ENCODE peak calls at places on chromosome 1, in four cellular contexts. One of them, this sample, is unnamed. For H3K9me3, the result is how much of the 10 kb centered on the place peaks cover.

GRCh38 chr1:68010094-68010493 is 40.3 kb downstream of the DIRAS3 start:
- DNase-seq in psoas muscle: no peak
- DNase-seq in H9: no peak
- DNase-seq in tibial artery: no peak
- DNase-seq in this sample: no peak

GRCh38 chr1:21764615-21765423 is 18.1 kb downstream of the USP48 start:
- DNase-seq in H9: no peak
- DNase-seq in psoas muscle: peak
- DNase-seq in tibial artery: peak
- DNase-seq in this sample: peak

GRCh38 chr1:1582970-1583666 is 8.5 kb upstream of the SSU72 start:
- DNase-seq in psoas muscle: no peak
- DNase-seq in H9: no peak
- DNase-seq in tibial artery: no peak
- DNase-seq in this sample: no peak

GRCh38 chr1:36157115-36157903 is 1.3 kb downstream of the MAP7D1 start:
- DNase-seq in tibial artery: peak
- DNase-seq in psoas muscle: no peak
- DNase-seq in H9: no peak
- DNase-seq in this sample: no peak

GRCh38 chr1:30879940-30880339 is 28.6 kb downstream of the SDC3 start:
- DNase-seq in psoas muscle: no peak
- DNase-seq in H9: peak
- DNase-seq in tibial artery: no peak
- DNase-seq in this sample: no peak

GRCh38 chr1:186076006-186076405 is 299.0 kb downstream of the TPR start:
- DNase-seq in tibial artery: no peak
- DNase-seq in H9: no peak
- DNase-seq in psoas muscle: no peak
- DNase-seq in this sample: no peak

GRCh38 chr1:241503444-241503843 is 16.1 kb downstream of the FH start:
- DNase-seq in H9: no peak
- DNase-seq in tibial artery: no peak
- DNase-seq in psoas muscle: no peak
- DNase-seq in this sample: no peak

GRCh38 chr1:7223334-7224080 is 438.3 kb downstream of the CAMTA1 start:
- DNase-seq in H9: no peak
- DNase-seq in tibial artery: no peak
- DNase-seq in psoas muscle: no peak
- DNase-seq in this sample: no peak

GRCh38 chr1:16260814-16261213 is 23.8 kb upstream of the CPLANE2 start:
- DNase-seq in H9: no peak
- DNase-seq in tibial artery: no peak
- DNase-seq in psoas muscle: no peak
- DNase-seq in this sample: no peak

GRCh38 chr1:110773813-110774212 is 99.1 kb upstream of the KCNA3 start:
- DNase-seq in H9: no peak
- DNase-seq in tibial artery: no peak
- DNase-seq in psoas muscle: no peak
- DNase-seq in this sample: no peak

GRCh38 chr1:14945132-14946010 is 208.2 kb upstream of the TMEM51 start:
- DNase-seq in psoas muscle: peak
- DNase-seq in H9: no peak
- DNase-seq in tibial artery: peak
- DNase-seq in this sample: peak

GRCh38 chr1:49435291-49435690 is 588.5 kb downstream of the AGBL4 start:
- DNase-seq in H9: no peak
- DNase-seq in psoas muscle: no peak
- DNase-seq in tibial artery: no peak
- DNase-seq in this sample: no peak
- H3K9me3 ChIP-seq in H9: half or more
- H3K9me3 ChIP-seq in psoas muscle: under half
- H3K9me3 ChIP-seq in tibial artery: under half
- H3K9me3 ChIP-seq in this sample: under half

DNA sequence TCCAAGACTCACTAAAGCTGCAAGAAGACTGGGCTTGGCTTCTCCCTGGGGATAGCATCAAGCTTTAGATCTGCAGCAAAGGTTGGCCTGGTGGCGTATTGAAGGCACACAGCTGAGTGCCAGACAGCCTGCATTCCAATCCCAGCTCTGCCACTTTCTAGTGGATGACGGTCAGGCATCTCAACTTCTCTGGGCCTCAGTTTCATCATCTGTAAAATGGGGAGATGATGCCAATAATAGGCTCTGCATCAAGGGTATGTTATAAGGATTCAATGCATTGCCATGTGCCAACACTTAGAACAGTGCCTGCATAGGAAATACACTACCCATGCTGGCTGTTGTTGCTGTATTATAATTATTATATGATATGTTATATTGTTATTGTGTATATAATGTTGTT is 220.4 kb downstream of the NPHP4 start:
- DNase-seq in H9: no peak
- DNase-seq in psoas muscle: no peak
- DNase-seq in tibial artery: no peak
- DNase-seq in this sample: no peak
- H3K9me3 ChIP-seq in H9: under half
- H3K9me3 ChIP-seq in psoas muscle: under half
- H3K9me3 ChIP-seq in tibial artery: under half
- H3K9me3 ChIP-seq in this sample: under half

GRCh38 chr1:20017741-20018140 is 38.3 kb upstream of the PLA2G2A start:
- DNase-seq in psoas muscle: no peak
- DNase-seq in H9: no peak
- DNase-seq in tibial artery: no peak
- DNase-seq in this sample: no peak
- H3K9me3 ChIP-seq in psoas muscle: under half
- H3K9me3 ChIP-seq in H9: under half
- H3K9me3 ChIP-seq in tibial artery: under half
- H3K9me3 ChIP-seq in this sample: under half

DNA sequence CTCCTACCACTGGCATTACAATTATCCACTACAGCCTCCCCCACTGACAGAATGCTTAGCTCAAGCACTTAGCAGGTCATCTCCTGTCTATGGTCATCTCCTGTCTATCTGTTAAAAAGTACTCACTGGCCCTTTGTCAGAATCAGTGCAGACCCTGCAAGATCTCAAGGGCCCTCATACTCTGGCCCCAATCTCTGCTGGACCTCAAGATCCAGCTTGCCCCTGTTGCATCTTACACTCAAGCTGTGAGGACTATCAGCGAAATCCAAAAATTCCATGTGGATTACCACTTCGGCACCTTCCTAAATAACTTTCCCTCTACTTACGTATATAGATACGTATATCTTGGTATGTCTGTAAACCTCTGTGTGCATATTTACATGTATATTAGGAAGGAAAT is 101.6 kb downstream of the VAV3 start:
- DNase-seq in tibial artery: no peak
- DNase-seq in psoas muscle: no peak
- DNase-seq in H9: no peak
- DNase-seq in this sample: no peak
- H3K9me3 ChIP-seq in tibial artery: under half
- H3K9me3 ChIP-seq in psoas muscle: under half
- H3K9me3 ChIP-seq in H9: under half
- H3K9me3 ChIP-seq in this sample: under half

GRCh38 chr1:204435246-204435885 is 23.7 kb upstream of the PPP1R15B start:
- DNase-seq in tibial artery: no peak
- DNase-seq in psoas muscle: no peak
- DNase-seq in H9: no peak
- DNase-seq in this sample: no peak

GRCh38 chr1:204429746-204430145 is 18.1 kb upstream of the PPP1R15B start:
- DNase-seq in psoas muscle: no peak
- DNase-seq in H9: no peak
- DNase-seq in tibial artery: peak
- DNase-seq in this sample: peak

GRCh38 chr1:204434116-204434755 is 22.6 kb upstream of the PPP1R15B start:
- DNase-seq in H9: no peak
- DNase-seq in psoas muscle: no peak
- DNase-seq in tibial artery: no peak
- DNase-seq in this sample: no peak

GRCh38 chr1:204432708-204433107 is 21.1 kb upstream of the PPP1R15B start:
- DNase-seq in psoas muscle: no peak
- DNase-seq in tibial artery: no peak
- DNase-seq in H9: no peak
- DNase-seq in this sample: no peak

GRCh38 chr1:204431310-204432184 is 19.9 kb upstream of the PPP1R15B start:
- DNase-seq in tibial artery: peak
- DNase-seq in H9: peak
- DNase-seq in psoas muscle: peak
- DNase-seq in this sample: peak
- H3K9me3 ChIP-seq in tibial artery: under half
- H3K9me3 ChIP-seq in H9: under half
- H3K9me3 ChIP-seq in psoas muscle: under half
- H3K9me3 ChIP-seq in this sample: under half

This sample was measured in uterus.